ENCODE peak calls at places on chromosomes 6 and 20, in five cellular contexts. One of them, this sample, is unnamed.

GRCh38 chr6:53679446-53679933 is 13.9 kb upstream of the KLHL31 start:
- DNase-seq in thoracic aorta: no peak
- DNase-seq in heart right ventricle: no peak
- DNase-seq in ovary: no peak
- DNase-seq in effector memory CD4-positive, alpha-beta T cell: no peak
- DNase-seq in this sample: no peak

GRCh38 chr6:144478487-144478886 is 193.4 kb downstream of the UTRN start:
- DNase-seq in thoracic aorta: peak
- DNase-seq in heart right ventricle: peak
- DNase-seq in ovary: no peak
- DNase-seq in effector memory CD4-positive, alpha-beta T cell: no peak
- DNase-seq in this sample: no peak

GRCh38 chr6:9593566-9593965 is 821.3 kb downstream of the TFAP2A start:
- DNase-seq in thoracic aorta: no peak
- DNase-seq in heart right ventricle: no peak
- DNase-seq in ovary: no peak
- DNase-seq in effector memory CD4-positive, alpha-beta T cell: no peak
- DNase-seq in this sample: no peak

GRCh38 chr6:139823099-139823807 is 448.8 kb upstream of the CITED2 start:
- DNase-seq in thoracic aorta: no peak
- DNase-seq in heart right ventricle: no peak
- DNase-seq in ovary: no peak
- DNase-seq in effector memory CD4-positive, alpha-beta T cell: no peak
- DNase-seq in this sample: no peak

GRCh38 chr6:132812255-132812732 is 2.1 kb upstream of the RPS12 start:
- DNase-seq in thoracic aorta: no peak
- DNase-seq in heart right ventricle: no peak
- DNase-seq in ovary: no peak
- DNase-seq in effector memory CD4-positive, alpha-beta T cell: no peak
- DNase-seq in this sample: no peak

GRCh38 chr20:10686356-10687169 is 12.8 kb upstream of the JAG1 start:
- DNase-seq in thoracic aorta: no peak
- DNase-seq in heart right ventricle: no peak
- DNase-seq in ovary: no peak
- DNase-seq in effector memory CD4-positive, alpha-beta T cell: no peak
- DNase-seq in this sample: no peak

GRCh38 chr6:4632411-4632810 is 143.8 kb upstream of the CDYL start:
- DNase-seq in thoracic aorta: no peak
- DNase-seq in heart right ventricle: no peak
- DNase-seq in ovary: no peak
- DNase-seq in effector memory CD4-positive, alpha-beta T cell: no peak
- DNase-seq in this sample: no peak

GRCh38 chr6:106247293-106247692 is 78.3 kb downstream of the ATG5 start:
- DNase-seq in thoracic aorta: no peak
- DNase-seq in heart right ventricle: no peak
- DNase-seq in ovary: no peak
- DNase-seq in effector memory CD4-positive, alpha-beta T cell: no peak
- DNase-seq in this sample: no peak

GRCh38 chr20:60215786-60216730 is 257.8 kb downstream of the CDH26 start:
- DNase-seq in thoracic aorta: no peak
- DNase-seq in heart right ventricle: no peak
- DNase-seq in ovary: no peak
- DNase-seq in effector memory CD4-positive, alpha-beta T cell: no peak
- DNase-seq in this sample: no peak

GRCh38 chr20:43731469-43731868 is 4.7 kb upstream of the GTSF1L start:
- DNase-seq in thoracic aorta: no peak
- DNase-seq in heart right ventricle: no peak
- DNase-seq in ovary: no peak
- DNase-seq in effector memory CD4-positive, alpha-beta T cell: no peak
- DNase-seq in this sample: no peak

GRCh38 chr20:22390543-22390903 is 193.8 kb downstream of the FOXA2 start:
- DNase-seq in thoracic aorta: no peak
- DNase-seq in heart right ventricle: no peak
- DNase-seq in ovary: no peak
- DNase-seq in effector memory CD4-positive, alpha-beta T cell: no peak
- DNase-seq in this sample: no peak

GRCh38 chr6:165684333-165684732 is 21.3 kb upstream of the PDE10A start:
- DNase-seq in thoracic aorta: no peak
- DNase-seq in heart right ventricle: no peak
- DNase-seq in ovary: no peak
- DNase-seq in effector memory CD4-positive, alpha-beta T cell: no peak
- DNase-seq in this sample: no peak

GRCh38 chr6:158086706-158087518 is 81.2 kb downstream of the SERAC1 start:
- DNase-seq in thoracic aorta: no peak
- DNase-seq in heart right ventricle: peak
- DNase-seq in ovary: peak
- DNase-seq in effector memory CD4-positive, alpha-beta T cell: no peak
- DNase-seq in this sample: peak

GRCh38 chr20:1390552-1391403 is 2.1 kb downstream of the FKBP1A start:
- DNase-seq in thoracic aorta: no peak
- DNase-seq in heart right ventricle: no peak
- DNase-seq in ovary: no peak
- DNase-seq in effector memory CD4-positive, alpha-beta T cell: no peak
- DNase-seq in this sample: no peak

GRCh38 chr6:11270030-11271027 is 37.9 kb upstream of the NEDD9 start:
- DNase-seq in thoracic aorta: no peak
- DNase-seq in heart right ventricle: no peak
- DNase-seq in ovary: peak
- DNase-seq in effector memory CD4-positive, alpha-beta T cell: no peak
- DNase-seq in this sample: no peak

GRCh38 chr6:130303436-130303835 is 62.4 kb upstream of the TMEM200A start:
- DNase-seq in thoracic aorta: no peak
- DNase-seq in heart right ventricle: no peak
- DNase-seq in ovary: no peak
- DNase-seq in effector memory CD4-positive, alpha-beta T cell: no peak
- DNase-seq in this sample: no peak

GRCh38 chr6:144718431-144718830 is 433.3 kb downstream of the UTRN start:
- DNase-seq in thoracic aorta: no peak
- DNase-seq in heart right ventricle: no peak
- DNase-seq in ovary: no peak
- DNase-seq in effector memory CD4-positive, alpha-beta T cell: no peak
- DNase-seq in this sample: no peak

GRCh38 chr20:59042151-59042795 is at the start of gene PRELID3B:
- DNase-seq in thoracic aorta: no peak
- DNase-seq in heart right ventricle: no peak
- DNase-seq in ovary: no peak
- DNase-seq in effector memory CD4-positive, alpha-beta T cell: no peak
- DNase-seq in this sample: no peak

GRCh38 chr6:88842320-88842719 is 121.1 kb downstream of the RNGTT start:
- DNase-seq in thoracic aorta: no peak
- DNase-seq in heart right ventricle: no peak
- DNase-seq in ovary: no peak
- DNase-seq in effector memory CD4-positive, alpha-beta T cell: no peak
- DNase-seq in this sample: no peak

GRCh38 chr6:103142902-103143301 is 1716.8 kb downstream of the HACE1 start:
- DNase-seq in thoracic aorta: no peak
- DNase-seq in heart right ventricle: no peak
- DNase-seq in ovary: no peak
- DNase-seq in effector memory CD4-positive, alpha-beta T cell: no peak
- DNase-seq in this sample: no peak

GRCh38 chr20:52124821-52125220 is 66.8 kb downstream of the ZFP64 start:
- DNase-seq in thoracic aorta: no peak
- DNase-seq in heart right ventricle: no peak
- DNase-seq in ovary: no peak
- DNase-seq in effector memory CD4-positive, alpha-beta T cell: no peak
- DNase-seq in this sample: no peak

GRCh38 chr20:47233333-47234188 is 122.9 kb downstream of the ZMYND8 start:
- DNase-seq in thoracic aorta: no peak
- DNase-seq in heart right ventricle: no peak
- DNase-seq in ovary: no peak
- DNase-seq in effector memory CD4-positive, alpha-beta T cell: no peak
- DNase-seq in this sample: no peak

GRCh38 chr6:85403331-85404015 is 46.4 kb upstream of the NT5E start:
- DNase-seq in thoracic aorta: no peak
- DNase-seq in heart right ventricle: no peak
- DNase-seq in ovary: no peak
- DNase-seq in effector memory CD4-positive, alpha-beta T cell: no peak
- DNase-seq in this sample: no peak

GRCh38 chr6:90397929-90398674 is 101.5 kb upstream of the BACH2 start:
- DNase-seq in thoracic aorta: no peak
- DNase-seq in heart right ventricle: no peak
- DNase-seq in ovary: no peak
- DNase-seq in effector memory CD4-positive, alpha-beta T cell: peak
- DNase-seq in this sample: no peak

GRCh38 chr6:44219053-44219814 is 2.5 kb downstream of the MYMX start:
- DNase-seq in thoracic aorta: peak
- DNase-seq in heart right ventricle: peak
- DNase-seq in ovary: peak
- DNase-seq in effector memory CD4-positive, alpha-beta T cell: no peak
- DNase-seq in this sample: peak

GRCh38 chr6:129890701-129891100 is 29.6 kb upstream of the TMEM244 start:
- DNase-seq in thoracic aorta: no peak
- DNase-seq in heart right ventricle: no peak
- DNase-seq in ovary: no peak
- DNase-seq in effector memory CD4-positive, alpha-beta T cell: no peak
- DNase-seq in this sample: no peak

GRCh38 chr20:11847827-11848226 is 69.9 kb upstream of the BTBD3 start:
- DNase-seq in thoracic aorta: no peak
- DNase-seq in heart right ventricle: no peak
- DNase-seq in ovary: no peak
- DNase-seq in effector memory CD4-positive, alpha-beta T cell: no peak
- DNase-seq in this sample: no peak

GRCh38 chr20:58702859-58703648 is 10.5 kb downstream of the NPEPL1 start:
- DNase-seq in thoracic aorta: no peak
- DNase-seq in heart right ventricle: no peak
- DNase-seq in ovary: peak
- DNase-seq in effector memory CD4-positive, alpha-beta T cell: no peak
- DNase-seq in this sample: no peak

GRCh38 chr20:24588047-24588635 is 118.7 kb downstream of the SYNDIG1 start:
- DNase-seq in thoracic aorta: no peak
- DNase-seq in heart right ventricle: no peak
- DNase-seq in ovary: no peak
- DNase-seq in effector memory CD4-positive, alpha-beta T cell: no peak
- DNase-seq in this sample: no peak

GRCh38 chr6:53240139-53240538 is 91.5 kb upstream of the GCM1 start:
- DNase-seq in thoracic aorta: no peak
- DNase-seq in heart right ventricle: no peak
- DNase-seq in ovary: no peak
- DNase-seq in effector memory CD4-positive, alpha-beta T cell: no peak
- DNase-seq in this sample: no peak

GRCh38 chr6:167907837-167908681 is 81.3 kb downstream of the AFDN start:
- DNase-seq in thoracic aorta: no peak
- DNase-seq in heart right ventricle: no peak
- DNase-seq in ovary: no peak
- DNase-seq in effector memory CD4-positive, alpha-beta T cell: no peak
- DNase-seq in this sample: no peak

GRCh38 chr6:161151059-161151645 is 122.7 kb downstream of the AGPAT4 start:
- DNase-seq in thoracic aorta: no peak
- DNase-seq in heart right ventricle: no peak
- DNase-seq in ovary: no peak
- DNase-seq in effector memory CD4-positive, alpha-beta T cell: no peak
- DNase-seq in this sample: no peak

GRCh38 chr6:47698342-47698787 is at the start of gene ADGRF4:
- DNase-seq in thoracic aorta: no peak
- DNase-seq in heart right ventricle: no peak
- DNase-seq in ovary: peak
- DNase-seq in effector memory CD4-positive, alpha-beta T cell: no peak
- DNase-seq in this sample: no peak

GRCh38 chr6:108737594-108738546 is 110.4 kb upstream of the ARMC2 start:
- DNase-seq in thoracic aorta: peak
- DNase-seq in heart right ventricle: no peak
- DNase-seq in ovary: no peak
- DNase-seq in effector memory CD4-positive, alpha-beta T cell: no peak
- DNase-seq in this sample: no peak
- H3K27ac ChIP-seq in thoracic aorta: peak
- H3K27ac ChIP-seq in heart right ventricle: no peak
- H3K27ac ChIP-seq in ovary: no peak
- H3K27ac ChIP-seq in effector memory CD4-positive, alpha-beta T cell: no peak
- H3K27ac ChIP-seq in this sample: no peak

GRCh38 chr20:14051454-14051853 is 56.1 kb downstream of the MACROD2 start:
- DNase-seq in thoracic aorta: no peak
- DNase-seq in heart right ventricle: no peak
- DNase-seq in ovary: no peak
- DNase-seq in effector memory CD4-positive, alpha-beta T cell: no peak
- DNase-seq in this sample: no peak
- H3K27ac ChIP-seq in thoracic aorta: no peak
- H3K27ac ChIP-seq in heart right ventricle: no peak
- H3K27ac ChIP-seq in ovary: no peak
- H3K27ac ChIP-seq in effector memory CD4-positive, alpha-beta T cell: no peak
- H3K27ac ChIP-seq in this sample: no peak

GRCh38 chr6:12715437-12715836 is 1.1 kb upstream of the PHACTR1 start:
- DNase-seq in thoracic aorta: no peak
- DNase-seq in heart right ventricle: no peak
- DNase-seq in ovary: no peak
- DNase-seq in effector memory CD4-positive, alpha-beta T cell: no peak
- DNase-seq in this sample: no peak
- H3K27ac ChIP-seq in thoracic aorta: no peak
- H3K27ac ChIP-seq in heart right ventricle: no peak
- H3K27ac ChIP-seq in ovary: no peak
- H3K27ac ChIP-seq in effector memory CD4-positive, alpha-beta T cell: no peak
- H3K27ac ChIP-seq in this sample: no peak

GRCh38 chr6:56537223-56537770 is 105.4 kb downstream of the DST start:
- DNase-seq in thoracic aorta: no peak
- DNase-seq in heart right ventricle: no peak
- DNase-seq in ovary: no peak
- DNase-seq in effector memory CD4-positive, alpha-beta T cell: no peak
- DNase-seq in this sample: no peak

GRCh38 chr6:56540232-56540631 is 102.5 kb downstream of the DST start:
- DNase-seq in thoracic aorta: no peak
- DNase-seq in heart right ventricle: no peak
- DNase-seq in ovary: no peak
- DNase-seq in effector memory CD4-positive, alpha-beta T cell: no peak
- DNase-seq in this sample: no peak

GRCh38 chr6:56540950-56541600 is 101.6 kb downstream of the DST start:
- DNase-seq in thoracic aorta: no peak
- DNase-seq in heart right ventricle: no peak
- DNase-seq in ovary: no peak
- DNase-seq in effector memory CD4-positive, alpha-beta T cell: no peak
- DNase-seq in this sample: no peak

GRCh38 chr6:56539503-56540105 is 103.1 kb downstream of the DST start:
- DNase-seq in thoracic aorta: no peak
- DNase-seq in heart right ventricle: no peak
- DNase-seq in ovary: no peak
- DNase-seq in effector memory CD4-positive, alpha-beta T cell: no peak
- DNase-seq in this sample: no peak

GRCh38 chr6:56538851-56539250 is 103.8 kb downstream of the DST start:
- DNase-seq in thoracic aorta: no peak
- DNase-seq in heart right ventricle: no peak
- DNase-seq in ovary: no peak
- DNase-seq in effector memory CD4-positive, alpha-beta T cell: no peak
- DNase-seq in this sample: no peak
- H3K27ac ChIP-seq in thoracic aorta: peak
- H3K27ac ChIP-seq in heart right ventricle: peak
- H3K27ac ChIP-seq in ovary: peak
- H3K27ac ChIP-seq in effector memory CD4-positive, alpha-beta T cell: no peak
- H3K27ac ChIP-seq in this sample: no peak

This sample was measured in substantia nigra.